ENCODE peak calls at places on chromosomes 3 and 15, in four cellular contexts. G is psoas muscle, Q is transverse colon, F is osteoblast. C is an unnamed sample. For H3K4me1, the result is how much of the 10 kb centered on the place peaks cover.

GRCh38 chr3:193134895-193135294 is 106.1 kb upstream of the PLAAT1 start:
- DNase-seq in G (peak), Q (no peak), F (peak), C (no peak)

GRCh38 chr3:69294014-69294771 is 91.7 kb downstream of the FRMD4B start:
- DNase-seq in G (no peak), Q (no peak), F (peak), C (no peak)

GRCh38 chr3:185460719-185461350 is 38.0 kb downstream of the TMEM41A start:
- DNase-seq in G (no peak), Q (no peak), F (peak), C (no peak)

GRCh38 chr3:53811143-53811915 is 34.9 kb downstream of the CHDH start:
- DNase-seq in G (no peak), Q (no peak), F (no peak), C (peak)

GRCh38 chr3:188202358-188203138 is 48.6 kb downstream of the LPP start:
- DNase-seq in G (no peak), Q (no peak), F (no peak), C (no peak)

GRCh38 chr3:13177641-13178040 is 104.4 kb upstream of the IQSEC1 start:
- DNase-seq in G (no peak), Q (no peak), F (peak), C (no peak)

GRCh38 chr3:148992027-148992634 is 791 bp downstream of the GYG1 start:
- DNase-seq in G (peak), Q (peak), F (peak), C (peak)

GRCh38 chr3:31695280-31696008 is 162.7 kb downstream of the STT3B start:
- DNase-seq in G (no peak), Q (peak), F (no peak), C (no peak)

GRCh38 chr15:92937880-92938279 is 37.8 kb downstream of the CHD2 start:
- DNase-seq in G (no peak), Q (no peak), F (no peak), C (no peak)

GRCh38 chr3:123813876-123814275 is 70.3 kb downstream of the MYLK start:
- DNase-seq in G (no peak), Q (no peak), F (no peak), C (no peak)

GRCh38 chr3:33229947-33230346 is 11.3 kb upstream of the SUSD5 start:
- DNase-seq in G (no peak), Q (no peak), F (no peak), C (no peak)

GRCh38 chr3:142276780-142277179 is 51.4 kb upstream of the GK5 start:
- DNase-seq in G (no peak), Q (no peak), F (no peak), C (no peak)

GRCh38 chr15:76752549-76752948 is 152.6 kb downstream of the SCAPER start:
- DNase-seq in G (no peak), Q (no peak), F (no peak), C (no peak)

GRCh38 chr15:28113426-28114113 is 14.5 kb upstream of the OCA2 start:
- DNase-seq in G (no peak), Q (no peak), F (peak), C (peak)

GRCh38 chr15:55707985-55708384 is 35.0 kb downstream of the PRTG start:
- DNase-seq in G (no peak), Q (no peak), F (no peak), C (no peak)

GRCh38 chr3:44970916-44971490 is 5.0 kb downstream of the ZDHHC3 start:
- DNase-seq in G (no peak), Q (no peak), F (no peak), C (no peak)

GRCh38 chr15:68679161-68679560 is 100.4 kb downstream of the CORO2B start:
- DNase-seq in G (no peak), Q (no peak), F (no peak), C (no peak)

GRCh38 chr3:99777210-99777549 is 40.5 kb upstream of the CMSS1 start:
- DNase-seq in G (no peak), Q (no peak), F (no peak), C (no peak)

GRCh38 chr3:113241292-113242033 is 30.1 kb downstream of the BOC start:
- DNase-seq in G (no peak), Q (no peak), F (no peak), C (no peak)

GRCh38 chr3:113242091-113242581 is 30.8 kb downstream of the BOC start:
- DNase-seq in G (no peak), Q (no peak), F (no peak), C (no peak)

GRCh38 chr3:113243071-113243470 is 31.7 kb downstream of the BOC start:
- DNase-seq in G (no peak), Q (no peak), F (no peak), C (no peak)

GRCh38 chr3:113245775-113246174 is 34.4 kb downstream of the BOC start:
- DNase-seq in G (peak), Q (no peak), F (peak), C (no peak)

DNA sequence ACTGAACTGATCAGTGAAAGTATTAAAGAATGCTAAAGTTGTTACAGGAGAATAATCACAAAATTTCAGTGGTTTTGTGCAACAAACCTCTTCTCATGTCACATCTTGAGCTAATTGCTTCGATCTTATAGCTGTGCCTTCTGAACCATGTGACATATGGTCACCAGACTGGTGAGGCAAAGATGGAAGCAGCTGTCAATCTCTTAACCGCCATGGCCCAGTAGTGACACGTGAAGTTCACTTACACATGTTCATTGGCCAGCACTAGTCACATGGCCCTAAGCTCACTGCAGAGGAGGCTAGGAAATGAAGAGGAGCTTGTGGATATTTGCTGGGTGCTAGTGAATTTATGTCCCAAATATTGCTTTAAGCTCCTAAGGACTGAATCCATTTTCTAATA is 32.5 kb downstream of the BOC start:
- DNase-seq in G (no peak), Q (no peak), F (no peak), C (no peak)
- H3K4me1 ChIP-seq in G (under half), Q (under half), F (under half), C (under half)

GRCh38 chr15:83709813-83710212 is 55.9 kb downstream of the ADAMTSL3 start:
- DNase-seq in G (no peak), Q (no peak), F (no peak), C (no peak)
- H3K4me1 ChIP-seq in G (under half), Q (under half), F (under half), C (under half)

GRCh38 chr15:66721954-66722353 is 19.9 kb downstream of the SMAD6 start:
- DNase-seq in G (no peak), Q (no peak), F (peak), C (no peak)
- H3K4me1 ChIP-seq in G (under half), Q (under half), F (half or more), C (half or more)

GRCh38 chr3:196976891-196977420 is 8.3 kb upstream of the PIGZ start:
- DNase-seq in G (no peak), Q (no peak), F (peak), C (no peak)
- H3K4me1 ChIP-seq in G (under half), Q (under half), F (under half), C (under half)

C was measured in upper lobe of right lung.